ENCODE peak calls at places on chromosome 9, in eight cellular contexts. M, I, W, Q, O, D, F and S are unnamed samples.

GRCh38 chr9:70574222-70574837 is 159.9 kb upstream of the KLF9 start:
- DNase-seq in M (no peak), I (peak), W (no peak), Q (no peak), O (no peak), D (no peak), F (no peak), S (no peak)

GRCh38 chr9:136143215-136144001 is 24.7 kb upstream of the TMEM250 start:
- DNase-seq in M (peak), I (no peak), W (no peak), Q (no peak), O (peak), D (no peak), F (no peak), S (no peak)

GRCh38 chr9:19799784-19800183 is 10.9 kb upstream of the SLC24A2 start:
- DNase-seq in M (no peak), I (no peak), W (no peak), Q (no peak), O (no peak), D (no peak), F (no peak), S (no peak)

GRCh38 chr9:114386361-114386885 is 1.4 kb downstream of the AKNA start:
- DNase-seq in M (no peak), I (no peak), W (no peak), Q (no peak), O (no peak), D (no peak), F (no peak), S (no peak)

GRCh38 chr9:278651-279050 is 64.0 kb downstream of the DOCK8 start:
- DNase-seq in M (no peak), I (no peak), W (no peak), Q (no peak), O (no peak), D (no peak), F (no peak), S (peak)

GRCh38 chr9:104905931-104906330 is 22.0 kb downstream of the ABCA1 start:
- DNase-seq in M (no peak), I (peak), W (no peak), Q (no peak), O (no peak), D (no peak), F (no peak), S (no peak)

GRCh38 chr9:95073042-95073607 is 244.4 kb downstream of the FANCC start:
- DNase-seq in M (no peak), I (no peak), W (no peak), Q (no peak), O (peak), D (no peak), F (no peak), S (no peak)

GRCh38 chr9:36298566-36298965 is 40.3 kb upstream of the GNE start:
- DNase-seq in M (no peak), I (peak), W (peak), Q (no peak), O (no peak), D (no peak), F (no peak), S (no peak)

GRCh38 chr9:96241391-96241809 is 60.6 kb downstream of the HSD17B3 start:
- DNase-seq in M (peak), I (no peak), W (no peak), Q (no peak), O (no peak), D (no peak), F (no peak), S (peak)

GRCh38 chr9:97505845-97506244 is 4.4 kb downstream of the TMOD1 start:
- DNase-seq in M (no peak), I (no peak), W (no peak), Q (no peak), O (no peak), D (no peak), F (no peak), S (no peak)

GRCh38 chr9:121750715-121751623 is 99.5 kb downstream of the DAB2IP start:
- DNase-seq in M (peak), I (no peak), W (no peak), Q (no peak), O (peak), D (no peak), F (no peak), S (no peak)

GRCh38 chr9:34714007-34714406 is 4.1 kb upstream of the CCL21 start:
- DNase-seq in M (no peak), I (no peak), W (no peak), Q (no peak), O (no peak), D (no peak), F (no peak), S (no peak)

GRCh38 chr9:107274953-107275422 is 8.1 kb upstream of the RAD23B start:
- DNase-seq in M (no peak), I (peak), W (peak), Q (no peak), O (no peak), D (no peak), F (no peak), S (no peak)

GRCh38 chr9:133715866-133716563 is 22.1 kb downstream of the SARDH start:
- DNase-seq in M (no peak), I (peak), W (no peak), Q (peak), O (no peak), D (no peak), F (no peak), S (peak)

GRCh38 chr9:93300175-93300572 is 116.2 kb downstream of the WNK2 start:
- DNase-seq in M (no peak), I (no peak), W (no peak), Q (peak), O (peak), D (no peak), F (no peak), S (no peak)

GRCh38 chr9:93128715-93129224 is 5.3 kb downstream of the NINJ1 start:
- DNase-seq in M (no peak), I (no peak), W (no peak), Q (no peak), O (no peak), D (no peak), F (no peak), S (no peak)

GRCh38 chr9:1514241-1514640 is 464.1 kb downstream of the DMRT2 start:
- DNase-seq in M (no peak), I (no peak), W (no peak), Q (no peak), O (no peak), D (no peak), F (no peak), S (no peak)